ENCODE peak calls at places on chromosomes 5 and 9, in eight cellular contexts. I is hepatocyte, U is RWPE2, X is body of pancreas, L is heart left ventricle, H is RWPE1, A is GM23248, B is OCI-LY7. C is an unnamed sample.

GRCh38 chr5:65855758-65856157 is 70.6 kb upstream of the ERBIN start:
- DNase-seq in I (no peak), U (no peak), X (no peak), L (no peak), H (no peak), A (no peak), B (no peak), C (no peak)

GRCh38 chr9:105296889-105297288 is 52.4 kb downstream of the SLC44A1 start:
- DNase-seq in I (peak), U (no peak), X (no peak), L (no peak), H (peak), A (peak), B (no peak), C (no peak)

GRCh38 chr9:16202913-16203734 is 650.3 kb downstream of the CCDC171 start:
- DNase-seq in I (peak), U (peak), X (no peak), L (no peak), H (peak), A (peak), B (no peak), C (peak)

GRCh38 chr5:133467712-133468463 is 144.5 kb downstream of the FSTL4 start:
- DNase-seq in I (no peak), U (no peak), X (no peak), L (no peak), H (no peak), A (no peak), B (no peak), C (no peak)

GRCh38 chr5:16520806-16521205 is 55.2 kb upstream of the ZNF622 start:
- DNase-seq in I (peak), U (no peak), X (peak), L (no peak), H (no peak), A (no peak), B (no peak), C (no peak)

GRCh38 chr5:171365351-171365750 is 22.3 kb upstream of the NPM1 start:
- DNase-seq in I (no peak), U (no peak), X (no peak), L (no peak), H (no peak), A (peak), B (peak), C (no peak)

GRCh38 chr9:129287595-129288305 is 109.7 kb upstream of the IER5L start:
- DNase-seq in I (no peak), U (no peak), X (no peak), L (no peak), H (no peak), A (no peak), B (no peak), C (no peak)

GRCh38 chr9:127987103-127987614 is 6.4 kb upstream of the EEIG1 start:
- DNase-seq in I (peak), U (no peak), X (peak), L (peak), H (peak), A (peak), B (no peak), C (no peak)

GRCh38 chr9:17799383-17799782 is 220.5 kb downstream of the SH3GL2 start:
- DNase-seq in I (no peak), U (no peak), X (no peak), L (no peak), H (no peak), A (peak), B (no peak), C (no peak)

GRCh38 chr5:149221731-149222342 is 49.8 kb upstream of the AFAP1L1 start:
- DNase-seq in I (no peak), U (no peak), X (no peak), L (no peak), H (no peak), A (no peak), B (no peak), C (no peak)

GRCh38 chr9:122900791-122901190 is 4.4 kb downstream of the RC3H2 start:
- DNase-seq in I (no peak), U (no peak), X (no peak), L (no peak), H (peak), A (peak), B (peak), C (no peak)

GRCh38 chr5:168340487-168340886 is 49.0 kb downstream of the WWC1 start:
- DNase-seq in I (no peak), U (no peak), X (no peak), L (no peak), H (no peak), A (no peak), B (no peak), C (no peak)

GRCh38 chr9:101417977-101418376 is 17.6 kb downstream of the ALDOB start:
- DNase-seq in I (no peak), U (no peak), X (no peak), L (no peak), H (no peak), A (no peak), B (no peak), C (no peak)

GRCh38 chr5:167653645-167654106 is 637.8 kb upstream of the WWC1 start:
- DNase-seq in I (no peak), U (no peak), X (no peak), L (no peak), H (peak), A (peak), B (no peak), C (no peak)

GRCh38 chr9:79221084-79221483 is 350.7 kb upstream of the TLE4 start:
- DNase-seq in I (peak), U (peak), X (no peak), L (no peak), H (peak), A (peak), B (no peak), C (peak)

GRCh38 chr5:176371621-176372539 is 6.6 kb downstream of the ARL10 start:
- DNase-seq in I (no peak), U (no peak), X (peak), L (no peak), H (no peak), A (no peak), B (no peak), C (no peak)

GRCh38 chr9:69945671-69946141 is 97.9 kb upstream of the MAMDC2 start:
- DNase-seq in I (peak), U (no peak), X (peak), L (no peak), H (no peak), A (peak), B (no peak), C (no peak)

GRCh38 chr9:80496901-80497565 is 925.3 kb downstream of the TLE4 start:
- DNase-seq in I (no peak), U (no peak), X (no peak), L (no peak), H (no peak), A (no peak), B (no peak), C (no peak)

GRCh38 chr9:36237230-36237629 is 21.0 kb downstream of the GNE start:
- DNase-seq in I (no peak), U (no peak), X (no peak), L (no peak), H (no peak), A (no peak), B (no peak), C (no peak)

GRCh38 chr5:68543212-68543611 is 327.7 kb downstream of the PIK3R1 start:
- DNase-seq in I (no peak), U (no peak), X (no peak), L (no peak), H (no peak), A (no peak), B (no peak), C (no peak)

GRCh38 chr5:60184599-60184998 is 291.1 kb upstream of the PDE4D start:
- DNase-seq in I (no peak), U (no peak), X (no peak), L (no peak), H (no peak), A (no peak), B (no peak), C (no peak)

GRCh38 chr5:60183881-60184280 is 290.4 kb upstream of the PDE4D start:
- DNase-seq in I (no peak), U (no peak), X (no peak), L (no peak), H (no peak), A (no peak), B (no peak), C (no peak)

DNA sequence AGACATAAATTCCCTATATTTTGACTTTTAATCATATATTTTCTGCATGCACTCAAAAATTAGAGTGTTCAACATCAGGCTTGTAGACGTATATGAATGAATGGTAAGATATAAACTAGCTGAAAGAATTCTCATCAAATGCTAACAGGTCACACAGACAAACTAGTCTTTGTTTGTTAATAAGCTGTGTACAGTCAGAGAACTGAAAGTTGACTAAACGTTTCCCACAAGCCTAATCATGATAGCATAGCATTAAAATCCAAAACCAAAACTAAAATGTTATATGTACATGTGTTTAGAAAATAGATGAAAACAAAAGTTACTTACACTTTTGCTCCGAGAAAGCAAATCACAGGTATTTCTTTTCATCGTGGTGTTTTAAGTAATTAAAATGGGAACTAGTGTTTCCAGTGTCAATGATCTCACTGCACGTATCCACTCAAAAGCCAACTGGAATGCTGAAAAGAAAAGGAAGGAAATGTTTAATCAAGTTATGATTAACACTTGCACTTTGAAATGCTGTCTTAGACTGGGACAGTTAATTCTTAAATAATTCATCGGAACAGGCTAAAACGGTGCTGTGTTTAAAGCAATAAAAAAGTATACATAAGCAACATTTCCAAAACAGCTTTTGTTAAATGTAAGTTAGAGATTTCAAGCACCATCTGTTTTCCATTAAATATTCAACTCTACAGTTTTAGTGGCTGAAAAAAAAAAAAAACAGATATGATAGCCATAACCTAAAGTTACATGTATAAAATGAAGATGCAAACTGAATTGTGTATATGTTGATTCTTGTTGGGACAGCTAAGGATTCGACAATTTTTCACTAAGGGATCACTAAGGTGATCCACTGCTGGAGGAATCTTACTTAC is 291.9 kb upstream of the PDE4D start:
- DNase-seq in I (no peak), U (no peak), X (no peak), L (no peak), H (no peak), A (no peak), B (no peak), C (no peak)
- H3K27ac ChIP-seq in I (no peak), U (no peak), X (no peak), L (no peak), H (no peak), A (no peak), B (no peak), C (no peak)

DNA sequence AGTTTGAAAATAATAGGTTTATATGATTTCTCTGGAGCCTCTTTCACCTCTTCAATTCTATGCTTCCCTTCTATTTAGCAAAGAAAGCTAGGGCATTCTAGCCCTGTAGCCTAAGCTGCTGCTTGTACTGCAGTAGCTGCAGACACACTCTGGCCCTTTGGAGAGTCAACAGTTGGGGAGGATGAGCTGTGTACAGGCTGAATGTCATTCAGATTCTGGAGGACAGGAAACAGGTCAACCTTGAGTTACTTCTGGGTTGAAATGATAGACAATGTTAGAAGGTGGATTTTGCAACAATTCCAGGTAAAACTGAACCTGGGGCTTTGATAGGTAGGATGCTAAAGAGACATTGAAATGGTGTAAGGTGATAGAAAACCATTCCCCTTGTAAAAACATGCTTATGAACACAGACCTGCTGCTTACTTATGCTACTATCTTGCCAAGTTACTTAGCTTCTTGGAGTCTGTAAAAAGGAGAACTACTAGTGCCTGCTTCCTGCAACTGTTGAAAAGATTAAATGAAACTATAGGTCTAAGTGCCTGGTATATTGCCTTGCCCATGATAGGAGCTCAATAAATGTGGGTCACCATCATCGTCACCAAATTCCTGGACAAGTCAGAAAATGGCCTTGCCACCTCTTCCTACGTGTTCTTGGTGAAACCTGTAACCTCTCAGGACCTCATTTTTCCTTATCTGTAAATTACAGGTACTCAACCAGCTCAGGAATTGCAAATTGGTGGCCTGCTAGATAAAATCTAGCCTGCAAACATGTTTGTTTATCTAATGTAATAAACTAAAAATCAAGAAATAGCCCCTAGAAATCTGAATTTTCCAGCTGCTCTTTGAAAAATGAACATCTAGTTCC is 83.7 kb downstream of the GALNT10 start:
- DNase-seq in I (no peak), U (no peak), X (no peak), L (no peak), H (no peak), A (no peak), B (no peak), C (no peak)
- H3K27ac ChIP-seq in I (no peak), U (no peak), X (no peak), L (no peak), H (no peak), A (peak), B (no peak), C (no peak)

DNA sequence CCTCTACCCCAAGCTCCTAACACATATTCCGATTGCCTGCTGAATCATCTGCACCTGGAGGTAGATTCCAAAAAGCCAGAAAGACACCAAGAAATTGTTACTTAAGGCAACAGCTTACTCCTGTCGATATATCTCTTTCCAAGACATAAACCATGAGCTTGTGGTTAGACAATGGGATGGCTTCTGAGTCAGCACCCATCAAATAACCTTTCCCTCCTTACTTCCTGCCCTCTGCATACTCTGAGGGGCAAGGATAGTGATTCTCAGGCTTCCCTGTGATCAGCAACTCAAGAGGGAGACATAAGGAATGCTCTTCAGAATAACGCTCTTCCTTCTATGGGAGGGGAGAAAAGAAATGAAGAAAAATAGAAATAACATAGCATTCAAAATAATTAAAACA is 70.9 kb downstream of the TMEM215 start:
- DNase-seq in I (no peak), U (no peak), X (no peak), L (no peak), H (no peak), A (no peak), B (no peak), C (no peak)
- H3K27ac ChIP-seq in I (no peak), U (no peak), X (no peak), L (no peak), H (no peak), A (no peak), B (no peak), C (no peak)

DNA sequence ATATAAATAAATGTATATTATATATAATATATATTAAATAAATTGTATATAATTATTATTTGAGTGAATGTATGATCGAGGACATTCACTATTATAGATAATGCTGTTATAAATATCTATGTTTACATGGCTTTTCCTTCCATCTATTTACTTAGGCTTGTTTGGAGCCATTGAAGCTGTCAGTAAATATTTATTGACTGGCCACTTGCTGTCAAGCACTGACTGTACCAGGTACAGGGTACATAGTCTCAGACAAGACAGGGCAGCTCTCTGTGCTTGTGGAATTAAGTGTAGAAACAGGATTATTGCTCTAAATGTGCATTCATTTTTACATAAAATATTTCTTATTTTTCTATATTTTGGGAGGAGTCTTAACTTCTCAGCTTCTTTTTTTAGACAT is 16.4 kb downstream of the FAXDC2 start:
- DNase-seq in I (no peak), U (no peak), X (no peak), L (no peak), H (no peak), A (no peak), B (no peak), C (no peak)
- H3K27ac ChIP-seq in I (peak), U (peak), X (no peak), L (no peak), H (peak), A (no peak), B (no peak), C (no peak)